ENCODE peak calls at places on chromosome 14, in seven cellular contexts. Y is keratinocyte, M is HCT116, V is OCI-LY7, P is fibroblast of lung, L is GM12878, O is astrocyte. D is an unnamed sample.

GRCh38 chr14:84894254-84894653 is 635.7 kb upstream of the FLRT2 start:
- DNase-seq in Y (no peak), M (no peak), V (no peak), P (no peak), L (no peak), O (no peak), D (no peak)

GRCh38 chr14:93720981-93721483 is 67.3 kb downstream of the PRIMA1 start:
- DNase-seq in Y (no peak), M (no peak), V (no peak), P (no peak), L (no peak), O (no peak), D (peak; percentile 56)

GRCh38 chr14:56972948-56973347 is 162.7 kb upstream of the OTX2 start:
- DNase-seq in Y (no peak), M (no peak), V (no peak), P (no peak), L (no peak), O (no peak), D (no peak)

GRCh38 chr14:77230914-77231313 is 40.1 kb downstream of the NGB start:
- DNase-seq in Y (no peak), M (no peak), V (no peak), P (no peak), L (no peak), O (no peak), D (no peak)

GRCh38 chr14:70268760-70269159 is 80.0 kb upstream of the SLC8A3 start:
- DNase-seq in Y (no peak), M (no peak), V (no peak), P (no peak), L (no peak), O (no peak), D (no peak)

GRCh38 chr14:89767861-89768268 is 186.7 kb downstream of the EFCAB11 start:
- DNase-seq in Y (no peak), M (peak; percentile 43), V (peak; percentile 81), P (peak; percentile 69), L (peak; percentile 65), O (peak; percentile 23), D (no peak)

GRCh38 chr14:91059576-91060471 is 617 bp downstream of the RPS6KA5 start:
- DNase-seq in Y (no peak), M (no peak), V (peak; percentile 76), P (no peak), L (no peak), O (no peak), D (peak; percentile 94)

GRCh38 chr14:64625363-64626232 is 75.8 kb downstream of the PPP1R36 start:
- DNase-seq in Y (no peak), M (no peak), V (no peak), P (no peak), L (no peak), O (no peak), D (no peak)

GRCh38 chr14:69879175-69880047 is at the start of gene SMOC1:
- DNase-seq in Y (no peak), M (no peak), V (no peak), P (peak; percentile 71), L (no peak), O (no peak), D (peak; percentile 89)

GRCh38 chr14:93100570-93100969 is 15.2 kb downstream of the ITPK1 start:
- DNase-seq in Y (no peak), M (no peak), V (no peak), P (no peak), L (no peak), O (no peak), D (peak; percentile 77)

GRCh38 chr14:59360923-59361794 is 104.0 kb downstream of the GPR135 start:
- DNase-seq in Y (peak; percentile 66), M (peak; percentile 86), V (peak; percentile 47), P (peak; percentile 75), L (no peak), O (peak; percentile 92), D (no peak)

GRCh38 chr14:54354096-54354495 is 42.7 kb upstream of the CDKN3 start:
- DNase-seq in Y (no peak), M (no peak), V (no peak), P (no peak), L (no peak), O (no peak), D (no peak)

GRCh38 chr14:74610866-74611671 is 968 bp downstream of the LTBP2 start:
- DNase-seq in Y (no peak), M (no peak), V (no peak), P (peak; percentile 51), L (no peak), O (no peak), D (peak; percentile 87)

GRCh38 chr14:55301722-55302121 is 30.5 kb downstream of the FBXO34 start:
- DNase-seq in Y (peak; percentile 19), M (no peak), V (no peak), P (peak; percentile 46), L (no peak), O (peak; percentile 63), D (peak; percentile 90)

GRCh38 chr14:55267816-55268215 is 3.4 kb upstream of the FBXO34 start:
- DNase-seq in Y (no peak), M (no peak), V (no peak), P (no peak), L (no peak), O (no peak), D (no peak)

GRCh38 chr14:100734031-100734990 is 7.6 kb downstream of the DLK1 start:
- DNase-seq in Y (no peak), M (no peak), V (no peak), P (no peak), L (no peak), O (no peak), D (peak; percentile 75)

GRCh38 chr14:87179936-87180335 is 813.0 kb downstream of the GALC start:
- DNase-seq in Y (no peak), M (no peak), V (no peak), P (no peak), L (no peak), O (peak; percentile 10), D (no peak)

GRCh38 chr14:93914278-93914677 is 12.9 kb upstream of the FAM181A start:
- DNase-seq in Y (no peak), M (no peak), V (no peak), P (no peak), L (no peak), O (no peak), D (no peak)

DNA sequence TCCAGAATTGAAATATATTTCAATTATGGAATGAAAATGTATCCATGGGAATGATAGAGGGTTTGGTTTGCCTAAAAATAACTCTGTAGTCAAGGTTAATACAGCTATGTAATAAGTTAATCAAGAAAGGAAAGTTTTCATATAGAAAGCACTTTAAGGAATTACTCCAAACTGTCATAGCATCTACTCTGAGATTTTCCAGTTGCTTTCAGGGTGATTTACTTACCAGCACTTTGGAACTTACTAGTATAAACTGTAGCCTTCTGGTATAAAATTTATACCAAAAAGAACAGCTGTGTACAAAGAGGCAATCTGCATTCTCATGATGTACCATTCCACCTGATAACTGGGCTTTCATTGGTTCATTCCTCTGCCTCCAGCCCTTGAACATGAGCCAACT is 87.1 kb downstream of the ARF6 start:
- DNase-seq in Y (no peak), M (no peak), V (no peak), P (no peak), L (no peak), O (no peak), D (no peak)
- H3K27ac ChIP-seq in Y (no peak overlapping the region), M (no peak overlapping the region), V (no peak overlapping the region), P (no peak overlapping the region), L (no peak overlapping the region), O (no peak overlapping the region), D (no peak overlapping the region)

GRCh38 chr14:99348816-99349609 is 77.0 kb upstream of the BCL11B start:
- DNase-seq in Y (no peak), M (no peak), V (no peak), P (no peak), L (no peak), O (no peak), D (no peak)

GRCh38 chr14:99349721-99350495 is 77.9 kb upstream of the BCL11B start:
- DNase-seq in Y (no peak), M (no peak), V (no peak), P (no peak), L (no peak), O (no peak), D (no peak)

GRCh38 chr14:99351166-99352007 is 79.4 kb upstream of the BCL11B start:
- DNase-seq in Y (no peak), M (no peak), V (no peak), P (no peak), L (no peak), O (no peak), D (peak; percentile 64)

GRCh38 chr14:99352688-99353280 is 80.8 kb upstream of the BCL11B start:
- DNase-seq in Y (no peak), M (no peak), V (no peak), P (no peak), L (no peak), O (no peak), D (no peak)

DNA sequence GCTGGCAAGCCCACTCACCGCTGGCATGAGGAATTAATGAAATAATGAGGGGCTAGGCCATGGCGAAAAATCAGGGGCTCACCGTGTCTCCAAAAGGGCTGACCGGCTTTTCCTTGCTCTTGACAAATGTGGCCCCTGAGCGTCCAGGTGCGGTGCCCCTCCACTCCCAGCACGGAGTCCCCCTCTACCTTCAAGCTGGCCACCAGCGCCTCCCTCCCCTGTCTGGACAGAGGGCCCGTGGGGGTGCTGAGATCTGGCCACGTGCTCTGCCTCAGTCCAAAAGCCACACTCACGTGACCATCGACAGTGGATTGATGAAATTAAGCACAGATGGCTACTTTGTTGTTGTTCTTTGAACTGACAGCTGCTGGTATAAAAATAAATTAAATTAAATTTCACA is 78.8 kb upstream of the BCL11B start:
- DNase-seq in Y (no peak), M (no peak), V (no peak), P (no peak), L (no peak), O (no peak), D (peak; percentile 72)
- H2AFZ ChIP-seq in Y (no peak overlapping the region), M (no peak overlapping the region), V (no peak overlapping the region), P (no peak overlapping the region), L (no peak overlapping the region), O (no peak overlapping the region), D (no peak overlapping the region)

GRCh38 chr14:102363182-102363952 is 626 bp downstream of the TECPR2 start:
- DNase-seq in Y (peak; percentile 21), M (no peak), V (peak; percentile 29), P (peak; percentile 30), L (no peak), O (peak; percentile 36), D (peak; percentile 72)
- H3K27ac ChIP-seq in Y (peak overlapping the region; percentile 69), M (peak overlapping the region; percentile 61), V (no peak overlapping the region), P (peak overlapping the region; percentile 97), L (peak overlapping the region; percentile 13), O (peak overlapping the region; percentile 82), D (peak overlapping the region; percentile 49)

DNA sequence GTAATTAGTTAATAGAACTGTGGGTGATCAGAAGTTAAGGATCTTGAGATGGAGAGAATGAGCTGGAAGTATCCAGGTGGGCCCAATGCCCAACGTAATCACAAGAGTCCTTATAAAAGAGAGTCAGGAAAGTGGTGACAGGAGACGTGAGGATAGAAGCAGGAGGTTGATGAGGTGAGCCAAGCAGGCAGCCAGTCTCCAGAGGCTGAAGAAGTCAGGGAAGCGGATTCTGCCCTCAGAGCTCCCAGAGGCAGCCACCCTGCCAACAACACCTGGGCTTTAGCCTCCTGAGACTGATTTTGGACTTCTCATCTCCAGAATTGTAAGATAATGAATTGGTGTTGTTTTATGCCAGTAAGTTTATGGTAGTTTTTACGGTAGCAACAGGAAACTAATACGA is 10.1 kb upstream of the SAV1 start:
- DNase-seq in Y (no peak), M (no peak), V (no peak), P (no peak), L (no peak), O (no peak), D (no peak)
- H2AFZ ChIP-seq in Y (peak overlapping the region; percentile 81), M (peak overlapping the region; percentile 17), V (peak overlapping the region; percentile 66), P (peak overlapping the region; percentile 31), L (peak overlapping the region; percentile 59), O (no peak overlapping the region), D (no peak overlapping the region)

D was measured in osteoblast.